ENCODE peak calls at places on chromosome 21, in ten cellular contexts. One of them, this sample, is unnamed.

GRCh38 chr21:46083271-46084040 is 14.5 kb upstream of the COL6A2 start:
- DNase-seq in progenitor cell of endocrine pancreas: no peak
- DNase-seq in AG10803: peak
- DNase-seq in choroid plexus epithelial cell: no peak
- DNase-seq in GM20000: no peak
- DNase-seq in spleen: peak
- DNase-seq in PC-3: no peak
- DNase-seq in cardiac muscle cell: no peak
- DNase-seq in fibroblast of mammary gland: peak
- DNase-seq in omental fat pad: no peak
- DNase-seq in this sample: no peak

GRCh38 chr21:29499734-29500343 is 201.1 kb downstream of the BACH1 start:
- DNase-seq in progenitor cell of endocrine pancreas: no peak
- DNase-seq in AG10803: peak
- DNase-seq in choroid plexus epithelial cell: peak
- DNase-seq in GM20000: no peak
- DNase-seq in spleen: no peak
- DNase-seq in PC-3: peak
- DNase-seq in cardiac muscle cell: no peak
- DNase-seq in fibroblast of mammary gland: peak
- DNase-seq in omental fat pad: no peak
- DNase-seq in this sample: peak

GRCh38 chr21:38140192-38140905 is 116.4 kb upstream of the KCNJ15 start:
- DNase-seq in progenitor cell of endocrine pancreas: no peak
- DNase-seq in AG10803: peak
- DNase-seq in choroid plexus epithelial cell: peak
- DNase-seq in GM20000: no peak
- DNase-seq in spleen: no peak
- DNase-seq in PC-3: peak
- DNase-seq in cardiac muscle cell: no peak
- DNase-seq in fibroblast of mammary gland: peak
- DNase-seq in omental fat pad: peak
- DNase-seq in this sample: peak

GRCh38 chr21:38930838-38931237 is 125.1 kb downstream of the ETS2 start:
- DNase-seq in progenitor cell of endocrine pancreas: no peak
- DNase-seq in AG10803: peak
- DNase-seq in choroid plexus epithelial cell: peak
- DNase-seq in GM20000: no peak
- DNase-seq in spleen: no peak
- DNase-seq in PC-3: no peak
- DNase-seq in cardiac muscle cell: no peak
- DNase-seq in fibroblast of mammary gland: peak
- DNase-seq in omental fat pad: no peak
- DNase-seq in this sample: peak

GRCh38 chr21:43372663-43373386 is 54.1 kb downstream of the SIK1 start:
- DNase-seq in progenitor cell of endocrine pancreas: no peak
- DNase-seq in AG10803: no peak
- DNase-seq in choroid plexus epithelial cell: no peak
- DNase-seq in GM20000: no peak
- DNase-seq in spleen: no peak
- DNase-seq in PC-3: peak
- DNase-seq in cardiac muscle cell: no peak
- DNase-seq in fibroblast of mammary gland: no peak
- DNase-seq in omental fat pad: no peak
- DNase-seq in this sample: no peak

GRCh38 chr21:23960769-23961168 is 1646.5 kb downstream of the MRPL39 start:
- DNase-seq in progenitor cell of endocrine pancreas: no peak
- DNase-seq in AG10803: no peak
- DNase-seq in choroid plexus epithelial cell: no peak
- DNase-seq in GM20000: no peak
- DNase-seq in spleen: no peak
- DNase-seq in PC-3: peak
- DNase-seq in cardiac muscle cell: no peak
- DNase-seq in fibroblast of mammary gland: no peak
- DNase-seq in omental fat pad: no peak
- DNase-seq in this sample: no peak

GRCh38 chr21:43300496-43301423 is 126.2 kb downstream of the SIK1 start:
- DNase-seq in progenitor cell of endocrine pancreas: no peak
- DNase-seq in AG10803: no peak
- DNase-seq in choroid plexus epithelial cell: peak
- DNase-seq in GM20000: no peak
- DNase-seq in spleen: peak
- DNase-seq in PC-3: no peak
- DNase-seq in cardiac muscle cell: no peak
- DNase-seq in fibroblast of mammary gland: peak
- DNase-seq in omental fat pad: no peak
- DNase-seq in this sample: peak

GRCh38 chr21:38434913-38435533 is 63.3 kb downstream of the ERG start:
- DNase-seq in progenitor cell of endocrine pancreas: no peak
- DNase-seq in AG10803: peak
- DNase-seq in choroid plexus epithelial cell: peak
- DNase-seq in GM20000: no peak
- DNase-seq in spleen: no peak
- DNase-seq in PC-3: peak
- DNase-seq in cardiac muscle cell: peak
- DNase-seq in fibroblast of mammary gland: peak
- DNase-seq in omental fat pad: no peak
- DNase-seq in this sample: peak

GRCh38 chr21:38688068-38688467 is 117.7 kb upstream of the ETS2 start:
- DNase-seq in progenitor cell of endocrine pancreas: no peak
- DNase-seq in AG10803: no peak
- DNase-seq in choroid plexus epithelial cell: no peak
- DNase-seq in GM20000: no peak
- DNase-seq in spleen: no peak
- DNase-seq in PC-3: no peak
- DNase-seq in cardiac muscle cell: no peak
- DNase-seq in fibroblast of mammary gland: no peak
- DNase-seq in omental fat pad: no peak
- DNase-seq in this sample: no peak

GRCh38 chr21:46092026-46092764 is 5.7 kb upstream of the COL6A2 start:
- DNase-seq in progenitor cell of endocrine pancreas: no peak
- DNase-seq in AG10803: peak
- DNase-seq in choroid plexus epithelial cell: peak
- DNase-seq in GM20000: no peak
- DNase-seq in spleen: no peak
- DNase-seq in PC-3: no peak
- DNase-seq in cardiac muscle cell: no peak
- DNase-seq in fibroblast of mammary gland: peak
- DNase-seq in omental fat pad: peak
- DNase-seq in this sample: peak

GRCh38 chr21:30625449-30625848 is 5.0 kb downstream of the KRTAP20-4 start:
- DNase-seq in progenitor cell of endocrine pancreas: no peak
- DNase-seq in AG10803: no peak
- DNase-seq in choroid plexus epithelial cell: no peak
- DNase-seq in GM20000: no peak
- DNase-seq in spleen: no peak
- DNase-seq in PC-3: no peak
- DNase-seq in cardiac muscle cell: no peak
- DNase-seq in fibroblast of mammary gland: no peak
- DNase-seq in omental fat pad: no peak
- DNase-seq in this sample: no peak

GRCh38 chr21:28904961-28905435 is 87.7 kb downstream of the LTN1 start:
- DNase-seq in progenitor cell of endocrine pancreas: no peak
- DNase-seq in AG10803: no peak
- DNase-seq in choroid plexus epithelial cell: no peak
- DNase-seq in GM20000: no peak
- DNase-seq in spleen: no peak
- DNase-seq in PC-3: no peak
- DNase-seq in cardiac muscle cell: no peak
- DNase-seq in fibroblast of mammary gland: peak
- DNase-seq in omental fat pad: no peak
- DNase-seq in this sample: no peak

GRCh38 chr21:29181799-29182470 is 51.5 kb downstream of the MAP3K7CL start:
- DNase-seq in progenitor cell of endocrine pancreas: no peak
- DNase-seq in AG10803: peak
- DNase-seq in choroid plexus epithelial cell: peak
- DNase-seq in GM20000: peak
- DNase-seq in spleen: no peak
- DNase-seq in PC-3: peak
- DNase-seq in cardiac muscle cell: peak
- DNase-seq in fibroblast of mammary gland: peak
- DNase-seq in omental fat pad: no peak
- DNase-seq in this sample: peak

GRCh38 chr21:45874716-45875415 is 106.7 kb upstream of the COL6A1 start:
- DNase-seq in progenitor cell of endocrine pancreas: no peak
- DNase-seq in AG10803: peak
- DNase-seq in choroid plexus epithelial cell: peak
- DNase-seq in GM20000: no peak
- DNase-seq in spleen: peak
- DNase-seq in PC-3: peak
- DNase-seq in cardiac muscle cell: no peak
- DNase-seq in fibroblast of mammary gland: peak
- DNase-seq in omental fat pad: peak
- DNase-seq in this sample: peak

GRCh38 chr21:39452207-39452964 is 616 bp downstream of the SH3BGR start:
- DNase-seq in progenitor cell of endocrine pancreas: no peak
- DNase-seq in AG10803: peak
- DNase-seq in choroid plexus epithelial cell: peak
- DNase-seq in GM20000: no peak
- DNase-seq in spleen: no peak
- DNase-seq in PC-3: no peak
- DNase-seq in cardiac muscle cell: no peak
- DNase-seq in fibroblast of mammary gland: peak
- DNase-seq in omental fat pad: no peak
- DNase-seq in this sample: peak

GRCh38 chr21:40466893-40467483 is 380.0 kb downstream of the DSCAM start:
- DNase-seq in progenitor cell of endocrine pancreas: no peak
- DNase-seq in AG10803: peak
- DNase-seq in choroid plexus epithelial cell: peak
- DNase-seq in GM20000: no peak
- DNase-seq in spleen: no peak
- DNase-seq in PC-3: peak
- DNase-seq in cardiac muscle cell: peak
- DNase-seq in fibroblast of mammary gland: peak
- DNase-seq in omental fat pad: no peak
- DNase-seq in this sample: peak

GRCh38 chr21:46092811-46093667 is 4.9 kb upstream of the COL6A2 start:
- DNase-seq in progenitor cell of endocrine pancreas: no peak
- DNase-seq in AG10803: no peak
- DNase-seq in choroid plexus epithelial cell: no peak
- DNase-seq in GM20000: no peak
- DNase-seq in spleen: no peak
- DNase-seq in PC-3: no peak
- DNase-seq in cardiac muscle cell: no peak
- DNase-seq in fibroblast of mammary gland: peak
- DNase-seq in omental fat pad: peak
- DNase-seq in this sample: no peak

DNA sequence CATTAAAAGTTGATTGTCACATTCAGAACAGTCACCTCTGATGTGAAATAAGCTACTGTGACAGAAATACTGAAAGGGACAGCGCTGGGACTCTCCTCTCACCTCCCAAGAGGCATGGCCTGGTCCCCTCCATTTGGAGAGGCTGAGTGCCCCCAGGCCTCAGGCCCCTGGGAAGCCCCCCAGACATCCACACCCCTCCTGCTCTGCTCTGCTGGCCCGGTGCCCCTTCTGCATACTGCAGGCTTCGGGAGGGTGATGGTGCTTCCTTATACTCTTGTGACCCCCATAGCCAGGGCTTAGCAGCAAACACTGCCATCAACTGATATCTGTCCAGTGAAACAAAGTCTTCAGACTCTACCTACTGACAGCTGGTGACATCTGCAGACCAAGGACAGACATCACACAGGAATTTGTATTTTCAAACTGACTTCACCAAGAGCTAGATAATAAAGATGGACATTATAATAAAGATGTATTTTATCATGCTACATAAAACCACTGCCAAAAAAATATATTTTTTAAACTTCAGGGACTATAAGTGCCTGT is 36.9 kb downstream of the C2CD2 start:
- DNase-seq in progenitor cell of endocrine pancreas: no peak
- DNase-seq in AG10803: no peak
- DNase-seq in choroid plexus epithelial cell: no peak
- DNase-seq in GM20000: no peak
- DNase-seq in spleen: no peak
- DNase-seq in PC-3: no peak
- DNase-seq in cardiac muscle cell: no peak
- DNase-seq in fibroblast of mammary gland: no peak
- DNase-seq in omental fat pad: no peak
- DNase-seq in this sample: no peak
- TF ChIP-seq CTCF in progenitor cell of endocrine pancreas: no peak
- TF ChIP-seq CTCF in AG10803: no peak
- TF ChIP-seq CTCF in choroid plexus epithelial cell: no peak
- TF ChIP-seq CTCF in GM20000: no peak
- TF ChIP-seq CTCF in spleen: no peak
- TF ChIP-seq CTCF in PC-3: no peak
- TF ChIP-seq CTCF in cardiac muscle cell: no peak
- TF ChIP-seq CTCF in fibroblast of mammary gland: no peak
- TF ChIP-seq CTCF in omental fat pad: no peak
- TF ChIP-seq CTCF in this sample: no peak

GRCh38 chr21:34801519-34802132 is 132.8 kb downstream of the CLIC6 start:
- DNase-seq in progenitor cell of endocrine pancreas: no peak
- DNase-seq in AG10803: no peak
- DNase-seq in choroid plexus epithelial cell: peak
- DNase-seq in GM20000: peak
- DNase-seq in spleen: no peak
- DNase-seq in PC-3: peak
- DNase-seq in cardiac muscle cell: no peak
- DNase-seq in fibroblast of mammary gland: peak
- DNase-seq in omental fat pad: no peak
- DNase-seq in this sample: peak
- TF ChIP-seq CTCF in progenitor cell of endocrine pancreas: peak
- TF ChIP-seq CTCF in AG10803: peak
- TF ChIP-seq CTCF in choroid plexus epithelial cell: peak
- TF ChIP-seq CTCF in GM20000: peak
- TF ChIP-seq CTCF in spleen: peak
- TF ChIP-seq CTCF in PC-3: peak
- TF ChIP-seq CTCF in cardiac muscle cell: peak
- TF ChIP-seq CTCF in fibroblast of mammary gland: peak
- TF ChIP-seq CTCF in omental fat pad: no peak
- TF ChIP-seq CTCF in this sample: peak

GRCh38 chr21:26965567-26966359 is 1.1 kb downstream of the ADAMTS5 start:
- DNase-seq in progenitor cell of endocrine pancreas: peak
- DNase-seq in AG10803: peak
- DNase-seq in choroid plexus epithelial cell: peak
- DNase-seq in GM20000: peak
- DNase-seq in spleen: peak
- DNase-seq in PC-3: no peak
- DNase-seq in cardiac muscle cell: peak
- DNase-seq in fibroblast of mammary gland: peak
- DNase-seq in omental fat pad: peak
- DNase-seq in this sample: peak
- TF ChIP-seq CTCF in progenitor cell of endocrine pancreas: peak
- TF ChIP-seq CTCF in AG10803: peak
- TF ChIP-seq CTCF in choroid plexus epithelial cell: peak
- TF ChIP-seq CTCF in GM20000: no peak
- TF ChIP-seq CTCF in spleen: peak
- TF ChIP-seq CTCF in PC-3: no peak
- TF ChIP-seq CTCF in cardiac muscle cell: peak
- TF ChIP-seq CTCF in fibroblast of mammary gland: peak
- TF ChIP-seq CTCF in omental fat pad: no peak
- TF ChIP-seq CTCF in this sample: no peak

DNA sequence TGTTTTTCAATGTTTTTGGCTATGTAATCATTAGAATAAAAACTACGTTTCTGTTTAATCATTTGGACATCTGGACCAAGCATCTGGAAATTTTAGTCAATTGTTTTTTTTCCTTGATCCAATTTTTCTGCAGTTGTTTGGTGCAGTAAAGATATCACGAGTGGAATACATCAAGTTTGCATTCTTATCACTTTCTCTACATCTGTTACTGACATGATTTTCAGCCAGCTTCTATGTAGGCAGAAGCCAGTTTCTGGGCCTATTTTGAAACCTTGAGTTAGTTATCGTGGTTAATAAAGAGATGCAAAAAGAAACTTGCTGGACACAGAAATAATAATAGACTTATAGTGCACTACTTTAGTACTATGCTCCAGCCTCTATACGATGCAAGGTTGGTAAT is 277.9 kb upstream of the ADAMTS5 start:
- DNase-seq in progenitor cell of endocrine pancreas: no peak
- DNase-seq in AG10803: no peak
- DNase-seq in choroid plexus epithelial cell: peak
- DNase-seq in GM20000: no peak
- DNase-seq in spleen: no peak
- DNase-seq in PC-3: no peak
- DNase-seq in cardiac muscle cell: no peak
- DNase-seq in fibroblast of mammary gland: peak
- DNase-seq in omental fat pad: no peak
- DNase-seq in this sample: peak
- TF ChIP-seq CTCF in progenitor cell of endocrine pancreas: no peak
- TF ChIP-seq CTCF in AG10803: no peak
- TF ChIP-seq CTCF in choroid plexus epithelial cell: no peak
- TF ChIP-seq CTCF in GM20000: no peak
- TF ChIP-seq CTCF in spleen: no peak
- TF ChIP-seq CTCF in PC-3: no peak
- TF ChIP-seq CTCF in cardiac muscle cell: no peak
- TF ChIP-seq CTCF in fibroblast of mammary gland: no peak
- TF ChIP-seq CTCF in omental fat pad: no peak
- TF ChIP-seq CTCF in this sample: no peak

This sample was measured in cardiac fibroblast.